ENCODE peak calls at places on chromosomes 2 and 18, in ten cellular contexts. One of them, this sample, is unnamed.

GRCh38 chr2:143717532-143718168 is 588.4 kb downstream of the ARHGAP15 start:
- DNase-seq in mucosa of gallbladder: no peak
- DNase-seq in KBM-7: no peak
- DNase-seq in anterior cingulate cortex: no peak
- DNase-seq in heart left ventricle: no peak
- DNase-seq in hepatic stellate cell: no peak
- DNase-seq in AG08395: no peak
- DNase-seq in HFF-Myc: no peak
- DNase-seq in Daoy: no peak
- DNase-seq in activated CD4-positive, alpha-beta T cell treated with anti-CD3 and anti-CD28 coated beads, Interleukin-2, amount 50 U/mL, for 1 hour: no peak
- DNase-seq in this sample: no peak

GRCh38 chr2:4020649-4021048 is 317.3 kb downstream of the DCDC2C start:
- DNase-seq in heart left ventricle: no peak
- DNase-seq in hepatic stellate cell: no peak
- DNase-seq in AG08395: no peak
- DNase-seq in KBM-7: no peak
- DNase-seq in mucosa of gallbladder: no peak
- DNase-seq in Daoy: no peak
- DNase-seq in activated CD4-positive, alpha-beta T cell treated with anti-CD3 and anti-CD28 coated beads, Interleukin-2, amount 50 U/mL, for 1 hour: no peak
- DNase-seq in anterior cingulate cortex: no peak
- DNase-seq in HFF-Myc: no peak
- DNase-seq in this sample: no peak

GRCh38 chr2:64700133-64700809 is 46.6 kb upstream of the SERTAD2 start:
- DNase-seq in Daoy: no peak
- DNase-seq in AG08395: peak
- DNase-seq in HFF-Myc: no peak
- DNase-seq in KBM-7: no peak
- DNase-seq in activated CD4-positive, alpha-beta T cell treated with anti-CD3 and anti-CD28 coated beads, Interleukin-2, amount 50 U/mL, for 1 hour: no peak
- DNase-seq in hepatic stellate cell: no peak
- DNase-seq in heart left ventricle: no peak
- DNase-seq in mucosa of gallbladder: no peak
- DNase-seq in anterior cingulate cortex: no peak
- DNase-seq in this sample: no peak

GRCh38 chr2:33411765-33412164 is 64.7 kb upstream of the RASGRP3 start:
- DNase-seq in heart left ventricle: no peak
- DNase-seq in activated CD4-positive, alpha-beta T cell treated with anti-CD3 and anti-CD28 coated beads, Interleukin-2, amount 50 U/mL, for 1 hour: no peak
- DNase-seq in mucosa of gallbladder: no peak
- DNase-seq in Daoy: peak
- DNase-seq in KBM-7: no peak
- DNase-seq in hepatic stellate cell: peak
- DNase-seq in anterior cingulate cortex: no peak
- DNase-seq in HFF-Myc: no peak
- DNase-seq in AG08395: peak
- DNase-seq in this sample: peak

GRCh38 chr18:57942090-57942489 is 101.9 kb upstream of the NEDD4L start:
- DNase-seq in Daoy: no peak
- DNase-seq in heart left ventricle: no peak
- DNase-seq in anterior cingulate cortex: no peak
- DNase-seq in KBM-7: no peak
- DNase-seq in hepatic stellate cell: no peak
- DNase-seq in mucosa of gallbladder: no peak
- DNase-seq in HFF-Myc: no peak
- DNase-seq in activated CD4-positive, alpha-beta T cell treated with anti-CD3 and anti-CD28 coated beads, Interleukin-2, amount 50 U/mL, for 1 hour: no peak
- DNase-seq in AG08395: no peak
- DNase-seq in this sample: no peak

GRCh38 chr2:70961648-70961994 is 16.8 kb upstream of the ANKRD53 start:
- DNase-seq in mucosa of gallbladder: no peak
- DNase-seq in activated CD4-positive, alpha-beta T cell treated with anti-CD3 and anti-CD28 coated beads, Interleukin-2, amount 50 U/mL, for 1 hour: no peak
- DNase-seq in KBM-7: no peak
- DNase-seq in Daoy: no peak
- DNase-seq in AG08395: no peak
- DNase-seq in hepatic stellate cell: no peak
- DNase-seq in heart left ventricle: no peak
- DNase-seq in anterior cingulate cortex: no peak
- DNase-seq in HFF-Myc: no peak
- DNase-seq in this sample: no peak

GRCh38 chr2:60324536-60324935 is 228.9 kb downstream of the BCL11A start:
- DNase-seq in hepatic stellate cell: no peak
- DNase-seq in HFF-Myc: no peak
- DNase-seq in mucosa of gallbladder: no peak
- DNase-seq in activated CD4-positive, alpha-beta T cell treated with anti-CD3 and anti-CD28 coated beads, Interleukin-2, amount 50 U/mL, for 1 hour: no peak
- DNase-seq in heart left ventricle: no peak
- DNase-seq in AG08395: no peak
- DNase-seq in anterior cingulate cortex: no peak
- DNase-seq in Daoy: no peak
- DNase-seq in KBM-7: no peak
- DNase-seq in this sample: no peak

GRCh38 chr2:65129276-65129612 is 662 bp downstream of the RAB1A start:
- DNase-seq in activated CD4-positive, alpha-beta T cell treated with anti-CD3 and anti-CD28 coated beads, Interleukin-2, amount 50 U/mL, for 1 hour: no peak
- DNase-seq in mucosa of gallbladder: no peak
- DNase-seq in heart left ventricle: no peak
- DNase-seq in hepatic stellate cell: no peak
- DNase-seq in KBM-7: peak
- DNase-seq in AG08395: no peak
- DNase-seq in HFF-Myc: no peak
- DNase-seq in Daoy: no peak
- DNase-seq in anterior cingulate cortex: no peak
- DNase-seq in this sample: no peak

GRCh38 chr2:2942906-2943305 is 434.7 kb downstream of the EIPR1 start:
- DNase-seq in heart left ventricle: no peak
- DNase-seq in KBM-7: no peak
- DNase-seq in hepatic stellate cell: no peak
- DNase-seq in HFF-Myc: no peak
- DNase-seq in AG08395: no peak
- DNase-seq in Daoy: no peak
- DNase-seq in activated CD4-positive, alpha-beta T cell treated with anti-CD3 and anti-CD28 coated beads, Interleukin-2, amount 50 U/mL, for 1 hour: no peak
- DNase-seq in mucosa of gallbladder: no peak
- DNase-seq in anterior cingulate cortex: no peak
- DNase-seq in this sample: no peak

GRCh38 chr2:36480596-36480995 is 117.4 kb downstream of the FEZ2 start:
- DNase-seq in anterior cingulate cortex: no peak
- DNase-seq in hepatic stellate cell: no peak
- DNase-seq in activated CD4-positive, alpha-beta T cell treated with anti-CD3 and anti-CD28 coated beads, Interleukin-2, amount 50 U/mL, for 1 hour: no peak
- DNase-seq in AG08395: no peak
- DNase-seq in heart left ventricle: no peak
- DNase-seq in mucosa of gallbladder: no peak
- DNase-seq in Daoy: no peak
- DNase-seq in KBM-7: no peak
- DNase-seq in HFF-Myc: no peak
- DNase-seq in this sample: no peak

GRCh38 chr2:16588565-16588964 is 77.1 kb downstream of the CYRIA start:
- DNase-seq in KBM-7: no peak
- DNase-seq in activated CD4-positive, alpha-beta T cell treated with anti-CD3 and anti-CD28 coated beads, Interleukin-2, amount 50 U/mL, for 1 hour: no peak
- DNase-seq in HFF-Myc: no peak
- DNase-seq in mucosa of gallbladder: no peak
- DNase-seq in heart left ventricle: no peak
- DNase-seq in AG08395: no peak
- DNase-seq in hepatic stellate cell: no peak
- DNase-seq in anterior cingulate cortex: no peak
- DNase-seq in Daoy: no peak
- DNase-seq in this sample: no peak

GRCh38 chr2:23760746-23761145 is 166.2 kb downstream of the ATAD2B start:
- DNase-seq in AG08395: peak
- DNase-seq in HFF-Myc: peak
- DNase-seq in mucosa of gallbladder: no peak
- DNase-seq in KBM-7: peak
- DNase-seq in Daoy: no peak
- DNase-seq in heart left ventricle: no peak
- DNase-seq in activated CD4-positive, alpha-beta T cell treated with anti-CD3 and anti-CD28 coated beads, Interleukin-2, amount 50 U/mL, for 1 hour: no peak
- DNase-seq in hepatic stellate cell: peak
- DNase-seq in anterior cingulate cortex: no peak
- DNase-seq in this sample: peak